ENCODE peak calls at places on chromosomes 7 and 10, in eight cellular contexts. A, B, T, Q, F, W, D and J are unnamed samples.

GRCh38 chr7:136533732-136534131 is 334.7 kb upstream of the CHRM2 start:
- DNase-seq in F (no peak), Q (no peak), W (no peak), D (no peak), A (no peak), B (no peak), T (no peak), J (no peak)

GRCh38 chr10:10294801-10295515 is 722.7 kb upstream of the CELF2 start:
- DNase-seq in B (no peak), D (no peak), W (no peak), Q (no peak), A (no peak), T (no peak), F (no peak), J (peak; percentile 37)

GRCh38 chr7:30708983-30709382 is 26.7 kb upstream of the CRHR2 start:
- DNase-seq in T (no peak), A (no peak), B (peak; percentile 76), W (no peak), Q (no peak), F (no peak), D (peak; percentile 75), J (no peak)

GRCh38 chr10:72044417-72045041 is 43.8 kb downstream of the SPOCK2 start:
- DNase-seq in T (no peak), W (no peak), B (peak; percentile 35), D (no peak), A (no peak), Q (no peak), F (peak; percentile 49), J (no peak)

GRCh38 chr7:150378115-150378852 is 846 bp upstream of the ZNF775 start:
- DNase-seq in B (peak; percentile 32), F (peak; percentile 80), D (peak; percentile 70), T (peak; percentile 73), A (peak; percentile 80), Q (peak; percentile 41), W (peak; percentile 99), J (no peak)

GRCh38 chr7:116984511-116984910 is 31.2 kb downstream of the ST7 start:
- DNase-seq in W (no peak), B (no peak), Q (no peak), T (no peak), A (no peak), F (no peak), D (no peak), J (no peak)

GRCh38 chr7:33534830-33535229 is 370.5 kb upstream of the BMPER start:
- DNase-seq in A (no peak), F (peak; percentile 66), Q (no peak), T (no peak), B (no peak), W (peak; percentile 93), D (peak; percentile 1), J (no peak)

GRCh38 chr10:126387931-126388911 is at the start of gene ADAM12:
- DNase-seq in B (peak; percentile 36), T (peak; percentile 59), F (peak; percentile 82), A (peak; percentile 21), W (peak; percentile 30), Q (no peak), D (peak; percentile 86), J (no peak)

GRCh38 chr7:99679032-99679399 is 780 bp downstream of the CYP3A5 start:
- DNase-seq in T (no peak), D (peak; percentile 17), W (peak; percentile 52), A (peak; percentile 65), B (no peak), F (peak; percentile 14), Q (no peak), J (no peak)

GRCh38 chr7:52639126-52639525 is 396.3 kb upstream of the POM121L12 start:
- DNase-seq in Q (no peak), A (no peak), W (peak; percentile 69), T (no peak), D (no peak), F (peak; percentile 45), B (no peak), J (no peak)

GRCh38 chr10:132880148-132880981 is 62.0 kb downstream of the CFAP46 start:
- DNase-seq in B (no peak), Q (no peak), W (no peak), F (no peak), T (peak; percentile 39), A (no peak), D (no peak), J (peak; percentile 41)

GRCh38 chr10:18683427-18683826 is 24.2 kb downstream of the ARL5B start:
- DNase-seq in T (no peak), B (no peak), W (no peak), F (peak; percentile 78), D (peak; percentile 74), A (no peak), Q (no peak), J (no peak)

GRCh38 chr10:31586708-31587107 is 267.7 kb downstream of the ZEB1 start:
- DNase-seq in A (no peak), D (no peak), Q (no peak), T (no peak), B (peak; percentile 58), W (no peak), F (no peak), J (no peak)

GRCh38 chr10:129897851-129898463 is 66.1 kb downstream of the EBF3 start:
- DNase-seq in A (no peak), Q (no peak), F (no peak), B (no peak), W (no peak), T (no peak), D (no peak), J (no peak)

GRCh38 chr10:129894721-129895120 is 69.4 kb downstream of the EBF3 start:
- DNase-seq in T (no peak), W (no peak), Q (no peak), A (no peak), F (no peak), B (no peak), D (no peak), J (no peak)

GRCh38 chr10:129893690-129894089 is 70.4 kb downstream of the EBF3 start:
- DNase-seq in B (no peak), T (no peak), A (no peak), Q (no peak), F (no peak), W (no peak), D (no peak), J (no peak)

GRCh38 chr10:129898701-129899563 is 65.1 kb downstream of the EBF3 start:
- DNase-seq in A (no peak), B (no peak), D (peak; percentile 20), T (no peak), F (no peak), Q (no peak), W (no peak), J (no peak)

DNA sequence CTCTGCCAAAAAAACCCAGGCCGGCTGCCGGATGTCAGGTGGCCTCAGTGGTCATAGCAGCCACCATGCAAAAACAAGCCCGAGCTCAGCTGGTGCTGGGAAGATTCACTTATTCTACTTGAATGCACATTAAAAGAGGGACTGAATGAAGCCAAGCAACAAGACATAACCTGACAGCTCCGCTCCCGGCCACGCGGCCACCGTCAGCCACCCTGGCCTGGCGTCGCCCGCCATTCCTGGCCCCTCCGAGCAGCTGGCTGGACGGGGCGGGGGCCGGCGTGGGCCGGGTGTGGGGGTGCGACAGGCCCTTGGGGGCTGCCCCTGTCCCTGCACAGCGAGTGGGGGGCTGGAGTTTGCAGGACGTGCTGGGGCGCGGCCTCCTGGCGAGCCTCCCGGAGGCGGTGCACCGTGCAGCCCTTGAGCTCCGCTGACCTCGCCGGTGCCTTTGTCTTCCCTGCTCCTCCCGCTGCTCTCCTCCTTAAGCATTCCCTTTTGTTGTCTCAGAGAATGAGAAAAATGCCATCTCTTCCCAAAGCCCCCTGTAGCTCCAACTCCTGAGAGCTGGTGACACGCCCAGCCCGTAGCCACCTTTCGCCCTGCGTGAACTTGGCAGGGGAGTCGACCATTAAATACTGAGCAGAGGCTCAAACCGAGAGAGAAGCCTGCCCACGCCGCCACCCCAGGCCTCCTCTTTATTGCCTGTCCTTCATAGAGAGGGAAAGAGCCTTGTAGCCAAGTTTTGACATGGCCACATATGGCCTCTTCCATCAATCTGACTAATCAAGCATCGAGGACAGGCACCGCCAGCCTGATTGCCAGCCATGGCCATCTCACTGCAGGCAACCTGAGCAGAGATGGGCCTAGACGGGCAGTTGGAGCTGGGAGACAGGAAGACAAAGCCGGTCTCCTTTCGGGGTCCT is 67.6 kb downstream of the EBF3 start:
- DNase-seq in D (no peak), A (no peak), W (peak; percentile 30), B (no peak), F (no peak), T (no peak), Q (no peak), J (no peak)
- H3K27me3 ChIP-seq in D (peaks cover 41% of the 10 kb centered on the region), A (peaks cover 47% of the 10 kb centered on the region), W (no peaks in the 10 kb centered on the region), B (peaks cover 5% of the 10 kb centered on the region), F (peaks cover 4% of the 10 kb centered on the region), T (no peaks in the 10 kb centered on the region), Q (no peaks in the 10 kb centered on the region), J (peaks cover 3% of the 10 kb centered on the region)

DNA sequence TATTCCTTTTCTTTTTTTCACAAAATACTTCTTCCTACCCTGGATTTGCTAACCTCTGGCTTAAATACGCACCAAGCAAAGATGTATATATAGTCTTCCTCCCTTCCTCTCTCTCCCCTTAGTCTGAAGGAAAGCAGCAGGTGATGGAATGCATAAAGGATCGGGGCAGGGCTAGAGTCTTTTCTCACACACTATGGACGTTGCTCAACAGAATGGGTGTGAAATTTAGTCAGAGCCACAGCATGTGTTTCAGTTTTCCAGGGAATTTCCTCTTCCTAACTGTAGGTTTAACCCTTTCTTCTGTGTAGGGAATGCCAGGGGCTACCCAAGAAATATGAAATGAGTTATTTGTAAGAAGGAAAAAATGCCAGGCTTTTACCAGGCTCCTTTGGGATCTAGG is 71.4 kb upstream of the NFKB2 start:
- DNase-seq in A (no peak), D (peak; percentile 52), T (no peak), F (no peak), W (peak; percentile 51), B (no peak), Q (no peak), J (no peak)
- H3K4me1 ChIP-seq in A (no peaks in the 10 kb centered on the region), D (peaks cover 8% of the 10 kb centered on the region), T (no peaks in the 10 kb centered on the region), F (no peaks in the 10 kb centered on the region), W (no peaks in the 10 kb centered on the region), B (no peaks in the 10 kb centered on the region), Q (peaks cover 14% of the 10 kb centered on the region), J (no peaks in the 10 kb centered on the region)

GRCh38 chr7:158183431-158183830 is 404.2 kb downstream of the PTPRN2 start:
- DNase-seq in B (no peak), T (no peak), W (no peak), F (no peak), Q (no peak), D (no peak), A (no peak), J (no peak)
- H3K4me3 ChIP-seq in B (no peak overlapping the region), T (no peak overlapping the region), W (no peak overlapping the region), F (no peak overlapping the region), Q (no peak overlapping the region), D (no peak overlapping the region), A (no peak overlapping the region), J (no peak overlapping the region)

GRCh38 chr7:2472744-2473143 is 3.5 kb downstream of the GRIFIN start:
- DNase-seq in A (no peak), W (no peak), T (no peak), F (no peak), D (no peak), Q (no peak), B (no peak), J (no peak)

GRCh38 chr7:2473496-2474180 is 2.6 kb downstream of the GRIFIN start:
- DNase-seq in A (no peak), F (no peak), Q (no peak), B (no peak), T (no peak), D (no peak), W (no peak), J (no peak)

GRCh38 chr7:2471022-2471329 is 5.2 kb downstream of the GRIFIN start:
- DNase-seq in W (no peak), A (no peak), Q (no peak), T (no peak), F (peak; percentile 76), D (peak; percentile 64), B (no peak), J (peak; percentile 71)

GRCh38 chr7:2470204-2471021 is 5.8 kb downstream of the GRIFIN start:
- DNase-seq in B (no peak), T (no peak), A (no peak), Q (no peak), F (no peak), W (no peak), D (no peak), J (no peak)

GRCh38 chr7:2471396-2471795 is 4.8 kb downstream of the GRIFIN start:
- DNase-seq in W (peak; percentile 69), T (peak; percentile 63), D (no peak), Q (no peak), A (no peak), F (no peak), B (no peak), J (peak; percentile 76)
- H3K27me3 ChIP-seq in W (no peaks in the 10 kb centered on the region), T (no peaks in the 10 kb centered on the region), D (no peaks in the 10 kb centered on the region), Q (no peaks in the 10 kb centered on the region), A (peaks cover 20% of the 10 kb centered on the region), F (no peaks in the 10 kb centered on the region), B (peaks cover 52% of the 10 kb centered on the region), J (no peaks in the 10 kb centered on the region)